ENCODE peak calls at places on chromosomes 6 and 20, in seven cellular contexts. One of them, this sample, is unnamed. For H3K36me3, the result is how much of the 10 kb centered on the place peaks cover.

GRCh38 chr6:20534906-20535305 is 649 bp downstream of the CDKAL1 start:
- DNase-seq in endothelial cell of umbilical vein: no peak
- DNase-seq in Panc1: no peak
- DNase-seq in cardiac muscle cell: no peak
- DNase-seq in suprapubic skin: no peak
- DNase-seq in CD8-positive, alpha-beta memory T cell: peak
- DNase-seq in aorta: no peak
- DNase-seq in this sample: no peak

GRCh38 chr6:27023664-27024063 is 223.8 kb upstream of the PRSS16 start:
- DNase-seq in endothelial cell of umbilical vein: no peak
- DNase-seq in suprapubic skin: no peak
- DNase-seq in CD8-positive, alpha-beta memory T cell: no peak
- DNase-seq in Panc1: no peak
- DNase-seq in aorta: no peak
- DNase-seq in cardiac muscle cell: no peak
- DNase-seq in this sample: no peak

GRCh38 chr6:106125925-106126435 is 39.8 kb downstream of the PRDM1 start:
- DNase-seq in CD8-positive, alpha-beta memory T cell: peak
- DNase-seq in aorta: no peak
- DNase-seq in cardiac muscle cell: no peak
- DNase-seq in Panc1: no peak
- DNase-seq in endothelial cell of umbilical vein: no peak
- DNase-seq in suprapubic skin: no peak
- DNase-seq in this sample: no peak

GRCh38 chr6:37514840-37515239 is 15.1 kb upstream of the CCDC167 start:
- DNase-seq in cardiac muscle cell: no peak
- DNase-seq in endothelial cell of umbilical vein: no peak
- DNase-seq in Panc1: no peak
- DNase-seq in suprapubic skin: no peak
- DNase-seq in CD8-positive, alpha-beta memory T cell: no peak
- DNase-seq in aorta: no peak
- DNase-seq in this sample: no peak

GRCh38 chr6:36104836-36105235 is 25.5 kb upstream of the MAPK13 start:
- DNase-seq in endothelial cell of umbilical vein: no peak
- DNase-seq in suprapubic skin: no peak
- DNase-seq in Panc1: no peak
- DNase-seq in cardiac muscle cell: no peak
- DNase-seq in aorta: no peak
- DNase-seq in CD8-positive, alpha-beta memory T cell: no peak
- DNase-seq in this sample: no peak

GRCh38 chr6:108589244-108589730 is 28.6 kb downstream of the FOXO3 start:
- DNase-seq in cardiac muscle cell: peak
- DNase-seq in aorta: peak
- DNase-seq in suprapubic skin: peak
- DNase-seq in endothelial cell of umbilical vein: peak
- DNase-seq in CD8-positive, alpha-beta memory T cell: no peak
- DNase-seq in Panc1: peak
- DNase-seq in this sample: peak

GRCh38 chr6:169253745-169254238 is at the start of gene THBS2:
- DNase-seq in CD8-positive, alpha-beta memory T cell: no peak
- DNase-seq in Panc1: no peak
- DNase-seq in suprapubic skin: peak
- DNase-seq in endothelial cell of umbilical vein: no peak
- DNase-seq in cardiac muscle cell: peak
- DNase-seq in aorta: peak
- DNase-seq in this sample: peak

GRCh38 chr6:98927534-98927933 is 20.2 kb downstream of the FBXL4 start:
- DNase-seq in CD8-positive, alpha-beta memory T cell: no peak
- DNase-seq in Panc1: no peak
- DNase-seq in aorta: no peak
- DNase-seq in suprapubic skin: no peak
- DNase-seq in endothelial cell of umbilical vein: peak
- DNase-seq in cardiac muscle cell: no peak
- DNase-seq in this sample: no peak

GRCh38 chr6:159969921-159970320 is 1.0 kb downstream of the IGF2R start:
- DNase-seq in Panc1: no peak
- DNase-seq in CD8-positive, alpha-beta memory T cell: no peak
- DNase-seq in cardiac muscle cell: peak
- DNase-seq in endothelial cell of umbilical vein: peak
- DNase-seq in suprapubic skin: peak
- DNase-seq in aorta: no peak
- DNase-seq in this sample: peak

GRCh38 chr20:18103497-18103896 is 34.2 kb upstream of the KAT14 start:
- DNase-seq in cardiac muscle cell: no peak
- DNase-seq in aorta: no peak
- DNase-seq in suprapubic skin: no peak
- DNase-seq in endothelial cell of umbilical vein: no peak
- DNase-seq in Panc1: no peak
- DNase-seq in CD8-positive, alpha-beta memory T cell: no peak
- DNase-seq in this sample: no peak

GRCh38 chr20:18101125-18101820 is 36.4 kb upstream of the KAT14 start:
- DNase-seq in suprapubic skin: no peak
- DNase-seq in Panc1: no peak
- DNase-seq in aorta: no peak
- DNase-seq in CD8-positive, alpha-beta memory T cell: no peak
- DNase-seq in cardiac muscle cell: no peak
- DNase-seq in endothelial cell of umbilical vein: no peak
- DNase-seq in this sample: no peak
- H3K4me3 ChIP-seq in suprapubic skin: no peak
- H3K4me3 ChIP-seq in Panc1: no peak
- H3K4me3 ChIP-seq in aorta: no peak
- H3K4me3 ChIP-seq in CD8-positive, alpha-beta memory T cell: no peak
- H3K4me3 ChIP-seq in cardiac muscle cell: no peak
- H3K4me3 ChIP-seq in endothelial cell of umbilical vein: no peak
- H3K4me3 ChIP-seq in this sample: no peak

DNA sequence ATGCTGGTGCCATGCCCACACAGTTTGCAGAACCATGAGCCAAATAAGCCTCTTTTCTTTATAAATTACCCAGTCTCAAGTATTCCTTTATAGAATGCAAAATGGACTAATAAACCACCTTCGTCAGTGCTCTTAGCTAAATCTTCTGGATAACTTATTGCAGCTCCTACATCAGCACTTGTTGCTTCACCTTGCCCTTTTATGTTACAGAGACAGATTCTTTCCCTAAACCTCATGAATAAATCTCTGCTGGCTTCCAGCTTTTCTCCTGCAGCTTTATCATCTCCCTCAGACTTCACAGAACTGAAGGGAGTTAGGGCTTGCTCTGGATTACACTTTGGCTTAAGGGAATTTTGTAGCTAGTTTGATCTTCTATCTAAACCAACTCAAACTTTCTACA is 22.6 kb downstream of the NUP153 start:
- DNase-seq in Panc1: no peak
- DNase-seq in CD8-positive, alpha-beta memory T cell: no peak
- DNase-seq in cardiac muscle cell: no peak
- DNase-seq in aorta: no peak
- DNase-seq in endothelial cell of umbilical vein: no peak
- DNase-seq in suprapubic skin: no peak
- DNase-seq in this sample: no peak
- H3K36me3 ChIP-seq in Panc1: under half
- H3K36me3 ChIP-seq in CD8-positive, alpha-beta memory T cell: under half
- H3K36me3 ChIP-seq in cardiac muscle cell: under half
- H3K36me3 ChIP-seq in aorta: under half
- H3K36me3 ChIP-seq in endothelial cell of umbilical vein: under half
- H3K36me3 ChIP-seq in suprapubic skin: under half
- H3K36me3 ChIP-seq in this sample: under half

DNA sequence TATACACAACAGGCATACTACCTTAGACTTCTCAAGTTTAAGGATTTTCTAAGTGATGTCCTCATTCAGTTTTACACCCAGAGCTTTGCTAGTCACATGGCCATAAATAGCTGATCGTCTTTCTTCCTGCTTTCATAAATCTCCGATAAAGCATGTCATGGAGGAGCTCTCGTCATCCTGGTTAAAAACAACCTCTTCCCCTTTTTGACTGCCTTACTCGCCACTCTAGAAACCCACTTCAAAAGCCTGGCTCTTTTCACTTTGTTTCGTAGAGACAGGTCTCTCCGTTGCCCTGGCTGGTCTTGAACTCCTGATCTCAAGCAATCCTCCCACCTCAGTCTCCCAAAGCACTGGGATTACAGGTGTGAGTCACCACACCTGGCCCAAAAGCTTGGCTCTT is 67.0 kb upstream of the SMIM29 start:
- DNase-seq in Panc1: no peak
- DNase-seq in aorta: no peak
- DNase-seq in suprapubic skin: no peak
- DNase-seq in cardiac muscle cell: no peak
- DNase-seq in endothelial cell of umbilical vein: no peak
- DNase-seq in CD8-positive, alpha-beta memory T cell: no peak
- DNase-seq in this sample: no peak
- H3K4me3 ChIP-seq in Panc1: no peak
- H3K4me3 ChIP-seq in aorta: no peak
- H3K4me3 ChIP-seq in suprapubic skin: no peak
- H3K4me3 ChIP-seq in cardiac muscle cell: no peak
- H3K4me3 ChIP-seq in endothelial cell of umbilical vein: no peak
- H3K4me3 ChIP-seq in CD8-positive, alpha-beta memory T cell: no peak
- H3K4me3 ChIP-seq in this sample: no peak

GRCh38 chr6:24838994-24839393 is 40.3 kb upstream of the ARMH2 start:
- DNase-seq in endothelial cell of umbilical vein: no peak
- DNase-seq in CD8-positive, alpha-beta memory T cell: no peak
- DNase-seq in suprapubic skin: no peak
- DNase-seq in cardiac muscle cell: no peak
- DNase-seq in Panc1: no peak
- DNase-seq in aorta: no peak
- DNase-seq in this sample: no peak
- H3K36me3 ChIP-seq in endothelial cell of umbilical vein: under half
- H3K36me3 ChIP-seq in CD8-positive, alpha-beta memory T cell: half or more
- H3K36me3 ChIP-seq in suprapubic skin: under half
- H3K36me3 ChIP-seq in cardiac muscle cell: under half
- H3K36me3 ChIP-seq in Panc1: under half
- H3K36me3 ChIP-seq in aorta: under half
- H3K36me3 ChIP-seq in this sample: under half

DNA sequence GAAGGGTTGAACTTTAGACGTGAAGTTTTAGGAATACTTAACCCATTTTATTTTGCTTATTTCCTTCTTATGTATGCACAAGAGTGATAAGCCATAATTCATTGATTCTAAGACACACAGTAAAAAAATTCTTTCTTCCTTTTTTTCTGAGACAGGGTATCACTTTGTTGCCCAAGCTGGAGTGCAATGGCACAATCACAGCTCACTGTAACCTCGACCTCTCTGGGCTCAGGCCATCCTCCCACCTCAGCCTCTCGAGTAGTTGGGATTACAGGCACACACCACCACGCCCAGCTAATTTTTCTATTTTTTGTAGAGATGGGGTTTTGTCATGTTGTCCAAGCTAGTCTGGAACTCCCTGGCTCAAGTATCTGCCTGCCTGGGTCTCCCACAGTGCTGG is 116.6 kb upstream of the RNF24 start:
- DNase-seq in aorta: no peak
- DNase-seq in CD8-positive, alpha-beta memory T cell: no peak
- DNase-seq in Panc1: no peak
- DNase-seq in cardiac muscle cell: no peak
- DNase-seq in suprapubic skin: no peak
- DNase-seq in endothelial cell of umbilical vein: no peak
- DNase-seq in this sample: no peak
- H3K4me3 ChIP-seq in aorta: no peak
- H3K4me3 ChIP-seq in CD8-positive, alpha-beta memory T cell: no peak
- H3K4me3 ChIP-seq in Panc1: no peak
- H3K4me3 ChIP-seq in cardiac muscle cell: no peak
- H3K4me3 ChIP-seq in suprapubic skin: no peak
- H3K4me3 ChIP-seq in endothelial cell of umbilical vein: no peak
- H3K4me3 ChIP-seq in this sample: no peak